ENCODE peak calls at places on chromosome 10, in four cellular contexts. K is HAP-1; V is naive thymus-derived CD8-positive, alpha-beta T cell; G is stimulated activated naive B cell treated with anti-CD40 and anti-IgM and Interleukin-4, amounts not matched to agents 10 μg/mL and 1 μg/mL and 100 μg/mL, for 72 hours. Q is an unnamed sample.

GRCh38 chr10:11898372-11899066 is 75.4 kb downstream of the PROSER2 start:
- DNase-seq in G (no peak), K (no peak), V (no peak), Q (no peak)

GRCh38 chr10:129759214-129760002 is 204.7 kb downstream of the EBF3 start:
- DNase-seq in V (no peak), K (no peak), G (no peak), Q (no peak)

GRCh38 chr10:6383099-6383812 is 180.5 kb downstream of the PFKFB3 start:
- DNase-seq in G (no peak), V (no peak), K (no peak), Q (no peak)

GRCh38 chr10:122468923-122469781 is 7.8 kb downstream of the HTRA1 start:
- DNase-seq in G (no peak), V (no peak), K (no peak), Q (no peak)

GRCh38 chr10:123229927-123230630 is 75.9 kb downstream of the BUB3 start:
- DNase-seq in V (no peak), K (no peak), G (no peak), Q (no peak)

GRCh38 chr10:48794074-48794473 is 109.4 kb downstream of the WDFY4 start:
- DNase-seq in K (no peak), V (no peak), G (no peak), Q (no peak)

GRCh38 chr10:22624289-22624738 is 90.1 kb downstream of the PIP4K2A start:
- DNase-seq in K (no peak), V (peak), G (no peak), Q (no peak)

GRCh38 chr10:125200396-125200795 is 40.0 kb upstream of the CTBP2 start:
- DNase-seq in G (no peak), K (no peak), V (no peak), Q (no peak)

GRCh38 chr10:133219782-133220181 is 10.2 kb upstream of the UTF1 start:
- DNase-seq in K (no peak), V (no peak), G (no peak), Q (no peak)

GRCh38 chr10:98104125-98104524 is 30.3 kb upstream of the R3HCC1L start:
- DNase-seq in K (no peak), G (no peak), V (no peak), Q (no peak)

GRCh38 chr10:72793752-72794151 is 99.8 kb upstream of the OIT3 start:
- DNase-seq in K (no peak), V (no peak), G (no peak), Q (no peak)

GRCh38 chr10:102801496-102801895 is 35.7 kb downstream of the CYP17A1 start:
- DNase-seq in K (no peak), V (no peak), G (no peak), Q (no peak)

GRCh38 chr10:69801434-69802315 is at the start of gene COL13A1:
- DNase-seq in K (peak), V (no peak), G (no peak), Q (no peak)

GRCh38 chr10:14356921-14357320 is 26.2 kb upstream of the FRMD4A start:
- DNase-seq in V (no peak), G (no peak), K (no peak), Q (no peak)

GRCh38 chr10:105183506-105183905 is 542.4 kb downstream of the SORCS3 start:
- DNase-seq in G (no peak), V (no peak), K (no peak), Q (no peak)

GRCh38 chr10:393346-393745 is 258.1 kb downstream of the ZMYND11 start:
- DNase-seq in V (no peak), G (no peak), K (no peak), Q (no peak)

GRCh38 chr10:74079028-74079913 is 71.4 kb downstream of the AP3M1 start:
- DNase-seq in K (no peak), G (no peak), V (no peak), Q (no peak)

GRCh38 chr10:86364551-86365345 is 1.8 kb downstream of the GRID1 start:
- DNase-seq in V (no peak), G (no peak), K (no peak), Q (no peak)

GRCh38 chr10:119370972-119371703 is 163.8 kb downstream of the GRK5 start:
- DNase-seq in K (no peak), V (no peak), G (no peak), Q (no peak)

GRCh38 chr10:21157664-21158063 is 260.6 kb upstream of the NEBL start:
- DNase-seq in V (no peak), G (no peak), K (no peak), Q (no peak)

GRCh38 chr10:110460111-110460809 is 37.4 kb upstream of the DUSP5 start:
- DNase-seq in V (no peak), G (peak), K (no peak), Q (no peak)

GRCh38 chr10:96632974-96633373 is 46.2 kb upstream of the TM9SF3 start:
- DNase-seq in K (peak), V (no peak), G (no peak), Q (no peak)

GRCh38 chr10:31102421-31102820 is 70.8 kb upstream of the ZNF438 start:
- DNase-seq in G (no peak), V (no peak), K (no peak), Q (no peak)

GRCh38 chr10:8584666-8585065 is 530.2 kb downstream of the GATA3 start:
- DNase-seq in G (no peak), V (no peak), K (no peak), Q (no peak)

GRCh38 chr10:63464402-63465292 is 1.1 kb downstream of the JMJD1C start:
- DNase-seq in V (no peak), K (no peak), G (no peak), Q (no peak)

GRCh38 chr10:128854965-128855364 is 612.1 kb upstream of the MGMT start:
- DNase-seq in K (no peak), V (no peak), G (no peak), Q (no peak)

GRCh38 chr10:9877978-9878377 is 1139.7 kb upstream of the CELF2 start:
- DNase-seq in K (no peak), V (no peak), G (no peak), Q (no peak)

GRCh38 chr10:90269699-90270098 is 568.3 kb downstream of the KIF20B start:
- DNase-seq in K (no peak), G (no peak), V (no peak), Q (no peak)